ENCODE peak calls at places on chromosome 11, in nine cellular contexts. One of them, this sample, is unnamed.
A peak's percentile ranks its signal among the peaks of the same experiment; 100 is the strongest.

GRCh38 chr11:119205574-119206511 is at the start of gene CBL:
- DNase-seq in fibroblast of lung: peak; percentile 72
- DNase-seq in ovary: peak; percentile 97
- DNase-seq in GM23248: peak; percentile 90
- DNase-seq in IMR-90: peak; percentile 84
- DNase-seq in CD4-positive, CD25-positive, alpha-beta regulatory T cell: peak; percentile 92
- DNase-seq in SK-N-SH: peak; percentile 98
- DNase-seq in neuronal stem cell: peak; percentile 96
- DNase-seq in hepatocyte: peak; percentile 97
- DNase-seq in this sample: peak; percentile 65

GRCh38 chr11:127986073-127986472 is 601.3 kb downstream of the ETS1 start:
- DNase-seq in CD4-positive, CD25-positive, alpha-beta regulatory T cell: no peak
- DNase-seq in neuronal stem cell: no peak
- DNase-seq in hepatocyte: no peak
- DNase-seq in GM23248: no peak
- DNase-seq in fibroblast of lung: no peak
- DNase-seq in IMR-90: no peak
- DNase-seq in ovary: no peak
- DNase-seq in SK-N-SH: no peak
- DNase-seq in this sample: no peak

GRCh38 chr11:120420572-120420971 is 84.4 kb downstream of the ARHGEF12 start:
- DNase-seq in SK-N-SH: no peak
- DNase-seq in ovary: no peak
- DNase-seq in IMR-90: no peak
- DNase-seq in GM23248: no peak
- DNase-seq in hepatocyte: no peak
- DNase-seq in neuronal stem cell: no peak
- DNase-seq in CD4-positive, CD25-positive, alpha-beta regulatory T cell: no peak
- DNase-seq in fibroblast of lung: no peak
- DNase-seq in this sample: no peak

GRCh38 chr11:19728436-19728835 is 15.8 kb downstream of the NAV2 start:
- DNase-seq in hepatocyte: peak; percentile 41
- DNase-seq in GM23248: peak; percentile 78
- DNase-seq in ovary: no peak
- DNase-seq in CD4-positive, CD25-positive, alpha-beta regulatory T cell: no peak
- DNase-seq in neuronal stem cell: no peak
- DNase-seq in fibroblast of lung: peak; percentile 49
- DNase-seq in SK-N-SH: no peak
- DNase-seq in IMR-90: peak; percentile 80
- DNase-seq in this sample: no peak

GRCh38 chr11:111571829-111572501 is 30.3 kb upstream of the SIK2 start:
- DNase-seq in hepatocyte: no peak
- DNase-seq in fibroblast of lung: peak; percentile 56
- DNase-seq in IMR-90: peak; percentile 33
- DNase-seq in SK-N-SH: no peak
- DNase-seq in CD4-positive, CD25-positive, alpha-beta regulatory T cell: no peak
- DNase-seq in ovary: no peak
- DNase-seq in GM23248: peak; percentile 57
- DNase-seq in neuronal stem cell: no peak
- DNase-seq in this sample: no peak

GRCh38 chr11:70432065-70432464 is 33.7 kb downstream of the CTTN start:
- DNase-seq in ovary: no peak
- DNase-seq in fibroblast of lung: no peak
- DNase-seq in IMR-90: no peak
- DNase-seq in SK-N-SH: no peak
- DNase-seq in GM23248: no peak
- DNase-seq in neuronal stem cell: no peak
- DNase-seq in hepatocyte: no peak
- DNase-seq in CD4-positive, CD25-positive, alpha-beta regulatory T cell: no peak
- DNase-seq in this sample: no peak

GRCh38 chr11:128195057-128195751 is 392.2 kb downstream of the ETS1 start:
- DNase-seq in hepatocyte: no peak
- DNase-seq in neuronal stem cell: no peak
- DNase-seq in CD4-positive, CD25-positive, alpha-beta regulatory T cell: no peak
- DNase-seq in IMR-90: no peak
- DNase-seq in fibroblast of lung: no peak
- DNase-seq in GM23248: no peak
- DNase-seq in SK-N-SH: no peak
- DNase-seq in ovary: no peak
- DNase-seq in this sample: no peak

GRCh38 chr11:62705401-62705800 is 1.8 kb downstream of the BSCL2 start:
- DNase-seq in ovary: peak; percentile 49
- DNase-seq in IMR-90: no peak
- DNase-seq in fibroblast of lung: peak; percentile 20
- DNase-seq in CD4-positive, CD25-positive, alpha-beta regulatory T cell: no peak
- DNase-seq in GM23248: peak; percentile 47
- DNase-seq in hepatocyte: no peak
- DNase-seq in neuronal stem cell: no peak
- DNase-seq in SK-N-SH: peak; percentile 65
- DNase-seq in this sample: no peak

GRCh38 chr11:23957309-23957708 is 539.5 kb upstream of the LUZP2 start:
- DNase-seq in hepatocyte: no peak
- DNase-seq in SK-N-SH: no peak
- DNase-seq in IMR-90: peak; percentile 65
- DNase-seq in fibroblast of lung: no peak
- DNase-seq in GM23248: no peak
- DNase-seq in CD4-positive, CD25-positive, alpha-beta regulatory T cell: no peak
- DNase-seq in neuronal stem cell: no peak
- DNase-seq in ovary: no peak
- DNase-seq in this sample: no peak

GRCh38 chr11:64245797-64246623 is 733 bp downstream of the PPP1R14B start:
- DNase-seq in SK-N-SH: peak; percentile 58
- DNase-seq in IMR-90: peak; percentile 91
- DNase-seq in hepatocyte: peak; percentile 87
- DNase-seq in GM23248: peak; percentile 98
- DNase-seq in ovary: peak; percentile 73
- DNase-seq in neuronal stem cell: no peak
- DNase-seq in fibroblast of lung: peak; percentile 95
- DNase-seq in CD4-positive, CD25-positive, alpha-beta regulatory T cell: peak; percentile 50
- DNase-seq in this sample: no peak
- H3K4me1 ChIP-seq in SK-N-SH: peaks cover 9% of the 10 kb centered on the region
- H3K4me1 ChIP-seq in IMR-90: peaks cover 9% of the 10 kb centered on the region
- H3K4me1 ChIP-seq in hepatocyte: peaks cover 23% of the 10 kb centered on the region
- H3K4me1 ChIP-seq in GM23248: peaks cover 10% of the 10 kb centered on the region
- H3K4me1 ChIP-seq in ovary: peaks cover 16% of the 10 kb centered on the region
- H3K4me1 ChIP-seq in neuronal stem cell: peaks cover 23% of the 10 kb centered on the region
- H3K4me1 ChIP-seq in fibroblast of lung: peaks cover 20% of the 10 kb centered on the region
- H3K4me1 ChIP-seq in CD4-positive, CD25-positive, alpha-beta regulatory T cell: peaks cover 57% of the 10 kb centered on the region
- H3K4me1 ChIP-seq in this sample: peaks cover 57% of the 10 kb centered on the region

GRCh38 chr11:130390071-130390758 is 38.2 kb downstream of the ADAMTS8 start:
- DNase-seq in fibroblast of lung: peak; percentile 80
- DNase-seq in IMR-90: peak; percentile 99
- DNase-seq in ovary: no peak
- DNase-seq in SK-N-SH: no peak
- DNase-seq in hepatocyte: peak; percentile 69
- DNase-seq in GM23248: peak; percentile 85
- DNase-seq in CD4-positive, CD25-positive, alpha-beta regulatory T cell: no peak
- DNase-seq in neuronal stem cell: no peak
- DNase-seq in this sample: no peak

GRCh38 chr11:130391692-130392091 is 36.7 kb downstream of the ADAMTS8 start:
- DNase-seq in GM23248: no peak
- DNase-seq in neuronal stem cell: no peak
- DNase-seq in IMR-90: no peak
- DNase-seq in ovary: no peak
- DNase-seq in hepatocyte: no peak
- DNase-seq in SK-N-SH: no peak
- DNase-seq in CD4-positive, CD25-positive, alpha-beta regulatory T cell: no peak
- DNase-seq in fibroblast of lung: no peak
- DNase-seq in this sample: no peak

GRCh38 chr11:130383363-130384168 is 44.8 kb downstream of the ADAMTS8 start:
- DNase-seq in IMR-90: peak; percentile 100
- DNase-seq in ovary: no peak
- DNase-seq in SK-N-SH: no peak
- DNase-seq in fibroblast of lung: peak; percentile 100
- DNase-seq in hepatocyte: peak; percentile 65
- DNase-seq in neuronal stem cell: peak; percentile 27
- DNase-seq in GM23248: peak; percentile 40
- DNase-seq in CD4-positive, CD25-positive, alpha-beta regulatory T cell: no peak
- DNase-seq in this sample: no peak

GRCh38 chr11:130389315-130389935 is 39.0 kb downstream of the ADAMTS8 start:
- DNase-seq in fibroblast of lung: no peak
- DNase-seq in SK-N-SH: no peak
- DNase-seq in neuronal stem cell: no peak
- DNase-seq in GM23248: no peak
- DNase-seq in hepatocyte: no peak
- DNase-seq in IMR-90: no peak
- DNase-seq in CD4-positive, CD25-positive, alpha-beta regulatory T cell: no peak
- DNase-seq in ovary: no peak
- DNase-seq in this sample: no peak

GRCh38 chr11:130388607-130389205 is 39.7 kb downstream of the ADAMTS8 start:
- DNase-seq in SK-N-SH: no peak
- DNase-seq in GM23248: no peak
- DNase-seq in ovary: no peak
- DNase-seq in hepatocyte: no peak
- DNase-seq in neuronal stem cell: no peak
- DNase-seq in fibroblast of lung: no peak
- DNase-seq in IMR-90: peak; percentile 27
- DNase-seq in CD4-positive, CD25-positive, alpha-beta regulatory T cell: no peak
- DNase-seq in this sample: no peak
- H3K4me1 ChIP-seq in SK-N-SH: no peaks in the 10 kb centered on the region
- H3K4me1 ChIP-seq in GM23248: peaks cover 4% of the 10 kb centered on the region
- H3K4me1 ChIP-seq in ovary: peaks cover 3% of the 10 kb centered on the region
- H3K4me1 ChIP-seq in hepatocyte: peaks cover 11% of the 10 kb centered on the region
- H3K4me1 ChIP-seq in neuronal stem cell: peaks cover 3% of the 10 kb centered on the region
- H3K4me1 ChIP-seq in fibroblast of lung: peaks cover 10% of the 10 kb centered on the region
- H3K4me1 ChIP-seq in IMR-90: peaks cover 19% of the 10 kb centered on the region
- H3K4me1 ChIP-seq in CD4-positive, CD25-positive, alpha-beta regulatory T cell: peaks cover 5% of the 10 kb centered on the region
- H3K4me1 ChIP-seq in this sample: peaks cover 24% of the 10 kb centered on the region

GRCh38 chr11:73176892-73177155 is 34.7 kb upstream of the FCHSD2 start:
- DNase-seq in hepatocyte: no peak
- DNase-seq in neuronal stem cell: no peak
- DNase-seq in IMR-90: no peak
- DNase-seq in SK-N-SH: no peak
- DNase-seq in CD4-positive, CD25-positive, alpha-beta regulatory T cell: no peak
- DNase-seq in GM23248: no peak
- DNase-seq in ovary: no peak
- DNase-seq in fibroblast of lung: no peak
- DNase-seq in this sample: no peak
- H3K4me1 ChIP-seq in hepatocyte: peaks cover 19% of the 10 kb centered on the region
- H3K4me1 ChIP-seq in neuronal stem cell: peaks cover 1% of the 10 kb centered on the region
- H3K4me1 ChIP-seq in IMR-90: peaks cover 5% of the 10 kb centered on the region
- H3K4me1 ChIP-seq in SK-N-SH: peaks cover 5% of the 10 kb centered on the region
- H3K4me1 ChIP-seq in CD4-positive, CD25-positive, alpha-beta regulatory T cell: no peaks in the 10 kb centered on the region
- H3K4me1 ChIP-seq in GM23248: peaks cover 7% of the 10 kb centered on the region
- H3K4me1 ChIP-seq in ovary: peaks cover 30% of the 10 kb centered on the region
- H3K4me1 ChIP-seq in fibroblast of lung: peaks cover 3% of the 10 kb centered on the region
- H3K4me1 ChIP-seq in this sample: peaks cover 26% of the 10 kb centered on the region

GRCh38 chr11:106263527-106263926 is 186.1 kb downstream of the AASDHPPT start:
- DNase-seq in hepatocyte: no peak
- DNase-seq in neuronal stem cell: no peak
- DNase-seq in fibroblast of lung: no peak
- DNase-seq in SK-N-SH: no peak
- DNase-seq in GM23248: no peak
- DNase-seq in ovary: no peak
- DNase-seq in CD4-positive, CD25-positive, alpha-beta regulatory T cell: no peak
- DNase-seq in IMR-90: no peak
- DNase-seq in this sample: no peak

GRCh38 chr11:106262852-106263251 is 185.4 kb downstream of the AASDHPPT start:
- DNase-seq in hepatocyte: no peak
- DNase-seq in GM23248: no peak
- DNase-seq in fibroblast of lung: peak; percentile 20
- DNase-seq in CD4-positive, CD25-positive, alpha-beta regulatory T cell: no peak
- DNase-seq in neuronal stem cell: no peak
- DNase-seq in SK-N-SH: no peak
- DNase-seq in ovary: no peak
- DNase-seq in IMR-90: no peak
- DNase-seq in this sample: no peak
- H3K4me1 ChIP-seq in hepatocyte: no peaks in the 10 kb centered on the region
- H3K4me1 ChIP-seq in GM23248: no peaks in the 10 kb centered on the region
- H3K4me1 ChIP-seq in fibroblast of lung: no peaks in the 10 kb centered on the region
- H3K4me1 ChIP-seq in CD4-positive, CD25-positive, alpha-beta regulatory T cell: no peaks in the 10 kb centered on the region
- H3K4me1 ChIP-seq in neuronal stem cell: no peaks in the 10 kb centered on the region
- H3K4me1 ChIP-seq in SK-N-SH: no peaks in the 10 kb centered on the region
- H3K4me1 ChIP-seq in ovary: peaks cover 1% of the 10 kb centered on the region
- H3K4me1 ChIP-seq in IMR-90: no peaks in the 10 kb centered on the region
- H3K4me1 ChIP-seq in this sample: no peaks in the 10 kb centered on the region

DNA sequence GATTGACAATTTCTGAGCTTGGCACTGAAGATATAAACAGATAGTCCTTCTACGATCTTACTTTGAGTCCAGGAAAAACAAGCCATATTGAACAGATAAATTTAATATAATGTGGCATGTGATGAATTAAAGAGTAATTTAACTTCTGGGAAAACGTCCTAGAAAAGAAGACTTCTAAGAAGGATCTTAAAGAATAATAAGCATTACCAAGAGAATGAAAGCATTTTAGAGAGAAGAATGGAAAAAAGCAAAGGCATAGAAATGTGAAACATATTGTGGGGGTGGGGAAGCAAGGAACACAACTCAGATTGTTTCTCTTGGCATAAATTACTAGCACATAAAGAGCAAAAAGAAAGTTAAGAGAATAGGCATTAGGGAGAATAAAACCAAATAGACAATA is 5.4 kb downstream of the DDIAS start:
- DNase-seq in neuronal stem cell: no peak
- DNase-seq in CD4-positive, CD25-positive, alpha-beta regulatory T cell: no peak
- DNase-seq in SK-N-SH: no peak
- DNase-seq in fibroblast of lung: no peak
- DNase-seq in IMR-90: no peak
- DNase-seq in hepatocyte: no peak
- DNase-seq in GM23248: peak; percentile 11
- DNase-seq in ovary: no peak
- DNase-seq in this sample: no peak
- H3K4me1 ChIP-seq in neuronal stem cell: no peaks in the 10 kb centered on the region
- H3K4me1 ChIP-seq in CD4-positive, CD25-positive, alpha-beta regulatory T cell: peaks cover 14% of the 10 kb centered on the region
- H3K4me1 ChIP-seq in SK-N-SH: peaks cover 4% of the 10 kb centered on the region
- H3K4me1 ChIP-seq in fibroblast of lung: no peaks in the 10 kb centered on the region
- H3K4me1 ChIP-seq in IMR-90: no peaks in the 10 kb centered on the region
- H3K4me1 ChIP-seq in hepatocyte: no peaks in the 10 kb centered on the region
- H3K4me1 ChIP-seq in GM23248: peaks cover 10% of the 10 kb centered on the region
- H3K4me1 ChIP-seq in ovary: no peaks in the 10 kb centered on the region
- H3K4me1 ChIP-seq in this sample: peaks cover 7% of the 10 kb centered on the region

DNA sequence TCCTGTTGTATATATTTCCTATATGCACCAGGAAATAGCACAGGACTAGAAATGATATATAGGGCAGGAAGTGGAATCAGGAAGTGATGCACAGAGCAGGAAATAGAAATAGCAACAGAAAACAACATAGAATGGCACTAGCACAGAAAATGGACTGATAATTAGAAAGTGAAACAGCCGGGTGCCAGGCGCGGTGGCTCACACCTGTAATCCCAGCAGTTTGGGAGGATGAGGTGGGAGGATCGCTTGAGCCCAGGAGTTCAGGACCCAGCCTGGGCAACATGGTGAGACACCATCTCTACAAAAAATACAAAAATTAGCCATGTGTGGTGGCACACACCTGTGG is 10.0 kb upstream of the RELT start:
- DNase-seq in neuronal stem cell: no peak
- DNase-seq in IMR-90: no peak
- DNase-seq in ovary: no peak
- DNase-seq in SK-N-SH: no peak
- DNase-seq in fibroblast of lung: no peak
- DNase-seq in CD4-positive, CD25-positive, alpha-beta regulatory T cell: no peak
- DNase-seq in GM23248: no peak
- DNase-seq in hepatocyte: no peak
- DNase-seq in this sample: no peak
- H3K4me1 ChIP-seq in neuronal stem cell: no peaks in the 10 kb centered on the region
- H3K4me1 ChIP-seq in IMR-90: no peaks in the 10 kb centered on the region
- H3K4me1 ChIP-seq in ovary: no peaks in the 10 kb centered on the region
- H3K4me1 ChIP-seq in SK-N-SH: no peaks in the 10 kb centered on the region
- H3K4me1 ChIP-seq in fibroblast of lung: no peaks in the 10 kb centered on the region
- H3K4me1 ChIP-seq in CD4-positive, CD25-positive, alpha-beta regulatory T cell: peaks cover 30% of the 10 kb centered on the region
- H3K4me1 ChIP-seq in GM23248: no peaks in the 10 kb centered on the region
- H3K4me1 ChIP-seq in hepatocyte: no peaks in the 10 kb centered on the region
- H3K4me1 ChIP-seq in this sample: no peaks in the 10 kb centered on the region